ENCODE peak calls at places on chromosomes 1 and 21, in five cellular contexts. K, R, N, A and H are unnamed samples.

GRCh38 chr21:8991968-8992621 is 1529.3 kb upstream of the TPTE start:
- DNase-seq in K (no peak), R (no peak), A (no peak), N (no peak), H (no peak)

GRCh38 chr21:43297989-43298388 is 128.9 kb downstream of the SIK1 start:
- DNase-seq in A (no peak), R (no peak), N (no peak), K (no peak), H (no peak)

GRCh38 chr1:212557739-212558664 is 50.6 kb upstream of the ATF3 start:
- DNase-seq in R (peak; percentile 29), A (peak; percentile 61), K (peak; percentile 8), N (peak; percentile 77), H (peak; percentile 21)

GRCh38 chr1:158203693-158204457 is 23.2 kb downstream of the CD1D start:
- DNase-seq in R (peak; percentile 67), K (peak; percentile 76), N (no peak), A (no peak), H (peak; percentile 60)

GRCh38 chr1:156356875-156357534 is 12.0 kb upstream of the RHBG start:
- DNase-seq in R (peak; percentile 40), A (peak; percentile 96), K (no peak), N (peak; percentile 92), H (peak; percentile 44)

GRCh38 chr1:97904528-97904927 is 16.3 kb downstream of the DPYD start:
- DNase-seq in R (peak; percentile 62), A (no peak), N (no peak), K (peak; percentile 54), H (no peak)

GRCh38 chr21:42097274-42097673 is 26.2 kb downstream of the UMODL1 start:
- DNase-seq in R (peak; percentile 65), A (no peak), K (peak; percentile 16), N (no peak), H (no peak)

GRCh38 chr1:183080406-183080805 is 57.2 kb downstream of the LAMC1 start:
- DNase-seq in K (peak; percentile 76), A (no peak), N (no peak), R (peak; percentile 81), H (no peak)

GRCh38 chr21:34890258-34890723 is 158.8 kb downstream of the RUNX1 start:
- DNase-seq in N (peak; percentile 46), A (peak; percentile 61), R (no peak), K (no peak), H (no peak)

GRCh38 chr1:62090016-62090415 is 104.6 kb upstream of the L1TD1 start:
- DNase-seq in A (no peak), R (no peak), K (no peak), N (no peak), H (no peak)

GRCh38 chr1:41465741-41466140 is 18.7 kb downstream of the EDN2 start:
- DNase-seq in R (no peak), A (no peak), K (no peak), N (no peak), H (no peak)

GRCh38 chr1:54069792-54070548 is 16.6 kb downstream of the TCEANC2 start:
- DNase-seq in A (no peak), K (peak; percentile 67), N (no peak), R (peak; percentile 76), H (peak; percentile 14)

GRCh38 chr1:58650141-58650540 is 49.7 kb downstream of the MYSM1 start:
- DNase-seq in R (no peak), A (no peak), N (no peak), K (peak; percentile 47), H (no peak)

GRCh38 chr1:32393832-32394140 is 455 bp downstream of the BSDC1 start:
- DNase-seq in N (no peak), R (no peak), K (no peak), A (peak; percentile 60), H (no peak)

GRCh38 chr1:109170051-109170775 is 43.5 kb upstream of the SARS1 start:
- DNase-seq in A (no peak), R (no peak), K (peak; percentile 19), N (no peak), H (no peak)

DNA sequence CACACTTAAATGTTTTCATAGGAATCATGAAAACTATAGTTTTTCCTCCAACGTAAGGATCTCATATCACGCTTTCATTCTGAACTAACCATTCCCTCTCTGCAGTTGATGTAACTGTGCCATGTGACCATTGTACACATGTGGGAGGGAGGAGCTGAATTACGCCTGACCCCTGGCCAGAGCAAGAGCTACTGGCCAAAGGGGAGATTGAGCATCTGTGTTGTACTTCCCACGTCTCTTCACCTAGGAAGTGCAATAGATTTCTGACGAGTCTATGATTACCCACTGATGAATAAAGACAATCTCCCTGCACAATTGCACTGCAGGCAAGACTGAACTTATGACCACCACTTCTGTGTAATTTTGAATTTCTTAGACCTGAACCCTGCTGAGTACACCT is 24.0 kb downstream of the PTPRC start:
- DNase-seq in R (no peak), N (no peak), K (no peak), A (no peak), H (no peak)
- H3K14ac ChIP-seq in R (no peak overlapping the region), N (no peak overlapping the region), K (peak overlapping the region; percentile 68), A (no peak overlapping the region), H (no peak overlapping the region)

DNA sequence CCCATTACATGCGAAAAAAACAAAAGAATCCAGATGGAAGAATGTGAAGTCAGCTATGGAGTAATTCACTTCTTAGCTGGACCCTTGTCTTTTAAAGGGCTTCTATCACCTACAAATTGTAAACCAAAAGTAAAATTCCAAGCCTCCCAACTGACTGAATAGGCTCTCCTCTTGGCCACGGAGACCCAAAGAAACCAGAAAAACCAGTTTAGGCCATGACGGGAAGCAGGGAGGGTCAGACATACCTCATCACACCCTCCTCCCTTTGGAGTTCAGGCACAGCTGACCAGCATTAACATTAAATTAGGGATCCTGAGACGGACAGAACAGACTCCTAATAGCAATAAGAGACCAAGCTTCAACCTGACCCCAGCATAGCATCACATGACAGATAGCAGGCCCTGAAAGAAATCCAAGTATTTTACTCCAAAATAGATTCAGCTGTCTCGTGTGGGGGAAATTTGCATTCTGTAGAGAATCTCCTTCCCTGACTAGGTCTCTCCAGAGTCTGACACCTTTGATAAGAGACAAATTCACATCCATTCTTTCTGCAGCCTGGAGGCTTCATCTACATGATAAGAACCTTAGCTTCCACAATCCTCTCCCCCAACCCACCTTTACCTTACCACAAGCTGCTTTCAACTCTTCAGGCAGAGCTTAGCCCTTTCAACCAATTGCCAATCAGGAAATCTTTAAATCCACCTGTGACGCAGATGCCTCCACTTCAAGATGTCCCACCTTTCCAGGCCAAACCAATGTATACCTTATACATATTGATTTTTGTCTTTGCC is 177.2 kb upstream of the RAB4A start:
- DNase-seq in A (peak; percentile 88), N (no peak), K (no peak), R (no peak), H (no peak)
- H3K18ac ChIP-seq in A (no peak overlapping the region), N (peak overlapping the region; percentile 95), K (no peak overlapping the region), R (no peak overlapping the region), H (no peak overlapping the region)

DNA sequence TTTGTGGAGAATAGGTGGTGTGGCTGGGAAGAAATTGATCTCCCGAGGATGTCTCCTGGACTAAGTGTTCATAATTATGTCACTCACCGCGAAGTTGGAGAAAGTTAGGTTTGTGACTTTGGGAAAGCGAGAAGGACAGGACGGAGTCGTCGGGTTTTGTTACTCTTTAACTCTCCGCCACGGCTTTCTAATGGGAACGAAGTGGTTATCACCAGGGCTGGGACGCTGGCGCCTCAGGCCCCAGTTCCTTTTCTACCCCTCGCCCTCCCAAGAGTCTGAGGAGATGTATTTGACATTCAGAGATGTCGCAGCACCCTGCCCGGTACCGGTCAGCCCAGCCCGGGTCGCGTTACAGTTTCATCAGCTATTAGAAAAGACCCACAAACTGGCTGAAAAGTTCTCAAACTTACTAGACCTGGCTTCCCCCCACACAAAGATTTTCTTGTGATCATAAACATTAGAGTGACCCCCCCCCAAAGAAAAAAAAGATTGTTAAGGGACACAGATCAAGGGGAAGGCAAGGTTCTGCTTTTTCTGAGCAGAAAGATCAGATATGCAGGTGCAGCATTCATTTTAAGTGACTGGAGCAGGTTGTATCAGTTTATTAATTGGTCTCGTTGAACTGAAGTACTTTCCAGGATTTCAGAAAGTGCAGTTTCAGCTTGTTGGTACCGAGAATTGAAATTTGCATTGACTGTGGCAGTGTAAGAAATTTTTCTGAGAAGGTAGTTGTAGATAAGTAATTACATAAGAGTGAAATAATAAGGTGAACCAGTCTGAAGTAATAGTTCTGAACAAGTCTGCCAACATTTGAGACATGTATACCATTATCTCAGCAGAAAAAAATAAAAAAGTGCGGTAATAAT is 881 bp upstream of the ZBTB18 start:
- DNase-seq in N (no peak), R (peak; percentile 35), A (no peak), K (no peak), H (no peak)
- H3K4ac ChIP-seq in N (no peak overlapping the region), R (peak overlapping the region; percentile 54), A (no peak overlapping the region), K (peak overlapping the region; percentile 78), H (no peak overlapping the region)

GRCh38 chr1:185645686-185646085 is 88.5 kb upstream of the HMCN1 start:
- DNase-seq in N (no peak), A (no peak), R (peak; percentile 27), K (peak; percentile 2), H (no peak)

GRCh38 chr1:185646202-185646683 is 87.9 kb upstream of the HMCN1 start:
- DNase-seq in A (peak; percentile 79), K (peak; percentile 98), R (peak; percentile 91), N (no peak), H (peak; percentile 81)

GRCh38 chr1:185645201-185645640 is 89.0 kb upstream of the HMCN1 start:
- DNase-seq in K (no peak), N (no peak), R (peak; percentile 26), A (no peak), H (no peak)

GRCh38 chr1:185648858-185649589 is 85.2 kb upstream of the HMCN1 start:
- DNase-seq in R (no peak), A (no peak), N (no peak), K (no peak), H (no peak)

DNA sequence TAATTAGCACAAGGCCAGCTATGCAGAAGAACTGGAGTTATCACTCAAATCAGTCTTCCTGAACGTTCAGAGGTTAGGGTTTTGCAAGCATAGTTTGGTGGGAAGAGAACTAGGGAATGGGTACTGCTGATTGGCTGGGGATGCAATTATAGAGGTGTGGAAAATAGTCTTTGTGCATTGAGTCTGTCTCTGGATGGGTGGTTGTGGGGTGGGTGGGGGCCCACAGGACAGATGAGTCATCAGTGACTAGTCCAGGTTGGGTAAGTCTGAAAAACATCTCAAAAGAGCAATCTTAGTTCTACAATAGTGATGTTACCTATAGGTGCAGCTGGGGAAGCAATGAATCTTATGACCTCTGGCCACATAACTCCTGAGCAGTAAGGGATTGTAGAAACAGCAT is 89.7 kb upstream of the HMCN1 start:
- DNase-seq in R (no peak), K (no peak), N (no peak), A (no peak), H (no peak)
- H3K14ac ChIP-seq in R (no peak overlapping the region), K (no peak overlapping the region), N (no peak overlapping the region), A (no peak overlapping the region), H (no peak overlapping the region)

GRCh38 chr21:39350094-39351006 is 1.5 kb upstream of the HMGN1 start:
- DNase-seq in N (no peak), K (no peak), A (no peak), R (no peak), H (no peak)
- H3K18ac ChIP-seq in N (peak overlapping the region; percentile 68), K (no peak overlapping the region), A (no peak overlapping the region), R (peak overlapping the region; percentile 43), H (peak overlapping the region; percentile 92)

GRCh38 chr1:165844114-165844798 is 16.8 kb downstream of the UCK2 start:
- DNase-seq in A (no peak), N (no peak), R (no peak), K (no peak), H (no peak)
- H3K4ac ChIP-seq in A (no peak overlapping the region), N (no peak overlapping the region), R (no peak overlapping the region), K (no peak overlapping the region), H (no peak overlapping the region)

GRCh38 chr1:168178638-168179410 is at the start of gene TIPRL:
- DNase-seq in K (peak; percentile 100), R (peak; percentile 100), N (peak; percentile 96), A (peak; percentile 98), H (peak; percentile 97)
- H3K14ac ChIP-seq in K (peak within 1 kb of the TSS; percentile 85), R (no peak within 1 kb of the TSS), N (no peak within 1 kb of the TSS), A (peak within 1 kb of the TSS; percentile 67), H (peak within 1 kb of the TSS; percentile 67)

GRCh38 chr1:85259118-85259865 is at the start of gene C1orf52:
- DNase-seq in K (peak; percentile 90), N (peak; percentile 100), R (peak; percentile 93), A (peak; percentile 96), H (peak; percentile 95)
- H3K18ac ChIP-seq in K (peak within 1 kb of the TSS; percentile 45), N (peak within 1 kb of the TSS; percentile 81), R (peak within 1 kb of the TSS; percentile 74), A (no peak within 1 kb of the TSS), H (peak within 1 kb of the TSS; percentile 78)